ENCODE peak calls at places on chromosome 15, in nine cellular contexts. B is GM23248, O is neuronal stem cell, K is neural progenitor cell, T is cardiac muscle cell, P is psoas muscle, Z is right atrium auricular region, E is MM.1S, Q is H7. X is an unnamed sample.

GRCh38 chr15:48954538-48954937 is 9.2 kb downstream of the SHC4 start:
- DNase-seq in B (peak; percentile 72), O (no peak), K (peak; percentile 9), T (no peak), P (no peak), Z (no peak), E (no peak), Q (no peak), X (peak; percentile 82)

GRCh38 chr15:65512807-65513416 is 4.6 kb downstream of the DPP8 start:
- DNase-seq in B (peak; percentile 75), O (no peak), K (no peak), T (no peak), P (peak; percentile 66), Z (peak; percentile 77), E (no peak), Q (no peak), X (no peak)

GRCh38 chr15:78739996-78740903 is 71.0 kb downstream of the ADAMTS7 start:
- DNase-seq in B (peak; percentile 74), O (peak; percentile 51), K (peak; percentile 84), T (peak; percentile 86), P (peak; percentile 80), Z (peak; percentile 55), E (peak; percentile 62), Q (peak; percentile 81), X (no peak)

GRCh38 chr15:60237411-60237810 is 160.4 kb downstream of the ANXA2 start:
- DNase-seq in B (no peak), O (no peak), K (no peak), T (no peak), P (no peak), Z (no peak), E (no peak), Q (no peak), X (no peak)

GRCh38 chr15:91141102-91141501 is 41.0 kb downstream of the SV2B start:
- DNase-seq in B (no peak), O (no peak), K (no peak), T (no peak), P (no peak), Z (no peak), E (no peak), Q (no peak), X (no peak)

GRCh38 chr15:37880835-37881153 is 53.6 kb upstream of the TMCO5A start:
- DNase-seq in B (no peak), O (no peak), K (no peak), T (no peak), P (no peak), Z (no peak), E (no peak), Q (no peak), X (no peak)

GRCh38 chr15:29636140-29636539 is 186.1 kb downstream of the TJP1 start:
- DNase-seq in B (no peak), O (no peak), K (no peak), T (no peak), P (no peak), Z (no peak), E (no peak), Q (no peak), X (no peak)

GRCh38 chr15:66153549-66154415 is 99.8 kb downstream of the MEGF11 start:
- DNase-seq in B (no peak), O (no peak), K (no peak), T (no peak), P (no peak), Z (no peak), E (no peak), Q (no peak), X (no peak)

GRCh38 chr15:49424954-49425353 is 1.9 kb downstream of the FGF7 start:
- DNase-seq in B (peak; percentile 58), O (no peak), K (no peak), T (no peak), P (no peak), Z (no peak), E (no peak), Q (no peak), X (no peak)

GRCh38 chr15:70356062-70356860 is 258.5 kb upstream of the TLE3 start:
- DNase-seq in B (no peak), O (no peak), K (no peak), T (no peak), P (no peak), Z (peak; percentile 42), E (no peak), Q (no peak), X (no peak)

GRCh38 chr15:91651251-91651650 is 202.3 kb upstream of the SLCO3A1 start:
- DNase-seq in B (no peak), O (no peak), K (no peak), T (no peak), P (no peak), Z (no peak), E (no peak), Q (no peak), X (no peak)

GRCh38 chr15:48833526-48833925 is 22.7 kb upstream of the CEP152 start:
- DNase-seq in B (no peak), O (no peak), K (no peak), T (no peak), P (no peak), Z (no peak), E (no peak), Q (no peak), X (no peak)

GRCh38 chr15:71043373-71043772 is 71.9 kb upstream of the THSD4 start:
- DNase-seq in B (peak; percentile 76), O (no peak), K (no peak), T (no peak), P (no peak), Z (no peak), E (no peak), Q (no peak), X (no peak)

GRCh38 chr15:91872356-91873132 is 19.0 kb downstream of the SLCO3A1 start:
- DNase-seq in B (no peak), O (no peak), K (no peak), T (no peak), P (no peak), Z (no peak), E (no peak), Q (no peak), X (no peak)

GRCh38 chr15:88877415-88877814 is 17.9 kb downstream of the HAPLN3 start:
- DNase-seq in B (no peak), O (no peak), K (no peak), T (no peak), P (no peak), Z (no peak), E (no peak), Q (no peak), X (no peak)

GRCh38 chr15:88880944-88881740 is 14.2 kb downstream of the HAPLN3 start:
- DNase-seq in B (no peak), O (no peak), K (no peak), T (no peak), P (no peak), Z (no peak), E (no peak), Q (no peak), X (no peak)

GRCh38 chr15:88874275-88874674 is 21.1 kb downstream of the HAPLN3 start:
- DNase-seq in B (no peak), O (no peak), K (no peak), T (no peak), P (no peak), Z (no peak), E (no peak), Q (no peak), X (no peak)

GRCh38 chr15:88878720-88879184 is 16.6 kb downstream of the HAPLN3 start:
- DNase-seq in B (peak; percentile 70), O (peak; percentile 27), K (peak; percentile 82), T (peak; percentile 68), P (peak; percentile 71), Z (no peak), E (peak; percentile 67), Q (peak; percentile 95), X (peak; percentile 37)

GRCh38 chr15:88877906-88878305 is 17.4 kb downstream of the HAPLN3 start:
- DNase-seq in B (no peak), O (no peak), K (no peak), T (no peak), P (no peak), Z (no peak), E (no peak), Q (no peak), X (no peak)
- H3K36me3 ChIP-seq in B (no peaks in the 10 kb centered on the region), O (no peaks in the 10 kb centered on the region), K (no peaks in the 10 kb centered on the region), T (no peaks in the 10 kb centered on the region), P (peaks cover 13% of the 10 kb centered on the region), Z (no peaks in the 10 kb centered on the region), E (no peaks in the 10 kb centered on the region), Q (no peaks in the 10 kb centered on the region), X (no peaks in the 10 kb centered on the region)

GRCh38 chr15:74625693-74626092 is 10.1 kb downstream of the CLK3 start:
- DNase-seq in B (no peak), O (no peak), K (no peak), T (no peak), P (no peak), Z (no peak), E (no peak), Q (no peak), X (no peak)
- H3K36me3 ChIP-seq in B (peaks cover 46% of the 10 kb centered on the region), O (peaks cover 100% of the 10 kb centered on the region), K (no peaks in the 10 kb centered on the region), T (peaks cover 92% of the 10 kb centered on the region), P (peaks cover 100% of the 10 kb centered on the region), Z (peaks cover 98% of the 10 kb centered on the region), E (peaks cover 33% of the 10 kb centered on the region), Q (peaks cover 73% of the 10 kb centered on the region), X (peaks cover 98% of the 10 kb centered on the region)

GRCh38 chr15:81298606-81299005 is 25.3 kb downstream of the STARD5 start:
- DNase-seq in B (no peak), O (no peak), K (no peak), T (no peak), P (no peak), Z (no peak), E (no peak), Q (no peak), X (no peak)
- H3K36me3 ChIP-seq in B (no peaks in the 10 kb centered on the region), O (no peaks in the 10 kb centered on the region), K (no peaks in the 10 kb centered on the region), T (no peaks in the 10 kb centered on the region), P (no peaks in the 10 kb centered on the region), Z (no peaks in the 10 kb centered on the region), E (peaks cover 2% of the 10 kb centered on the region), Q (no peaks in the 10 kb centered on the region), X (no peaks in the 10 kb centered on the region)

GRCh38 chr15:52551762-52552161 is 17.1 kb downstream of the ARPP19 start:
- DNase-seq in B (no peak), O (no peak), K (no peak), T (no peak), P (peak; percentile 34), Z (no peak), E (no peak), Q (no peak), X (no peak)
- H3K36me3 ChIP-seq in B (peaks cover 59% of the 10 kb centered on the region), O (peaks cover 98% of the 10 kb centered on the region), K (peaks cover 50% of the 10 kb centered on the region), T (peaks cover 36% of the 10 kb centered on the region), P (peaks cover 85% of the 10 kb centered on the region), Z (peaks cover 31% of the 10 kb centered on the region), E (peaks cover 20% of the 10 kb centered on the region), Q (peaks cover 17% of the 10 kb centered on the region), X (peaks cover 77% of the 10 kb centered on the region)

DNA sequence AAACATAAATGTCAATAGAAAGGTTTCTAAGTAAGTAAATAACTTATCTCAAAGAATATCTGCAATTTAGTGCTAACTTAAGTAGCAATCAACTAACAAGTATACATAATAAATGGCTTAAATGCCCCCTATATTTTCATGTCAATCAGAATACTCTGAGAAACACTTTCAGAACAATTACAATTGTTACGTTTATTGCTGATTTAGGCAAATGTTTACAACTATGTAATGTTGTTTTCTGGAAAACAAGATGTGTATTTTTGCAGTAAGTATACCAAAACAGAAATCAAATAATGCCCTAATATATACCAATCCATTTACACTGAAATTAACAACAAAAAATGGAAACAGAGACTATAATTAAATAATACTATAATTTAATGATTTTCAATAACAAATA is 13.2 kb downstream of the TUBGCP5 start:
- DNase-seq in B (no peak), O (no peak), K (no peak), T (no peak), P (no peak), Z (no peak), E (no peak), Q (no peak), X (no peak)
- H3K36me3 ChIP-seq in B (peaks cover 73% of the 10 kb centered on the region), O (peaks cover 99% of the 10 kb centered on the region), K (peaks cover 28% of the 10 kb centered on the region), T (peaks cover 78% of the 10 kb centered on the region), P (peaks cover 100% of the 10 kb centered on the region), Z (peaks cover 91% of the 10 kb centered on the region), E (peaks cover 2% of the 10 kb centered on the region), Q (peaks cover 8% of the 10 kb centered on the region), X (peaks cover 92% of the 10 kb centered on the region)

GRCh38 chr15:73474785-73475184 is 31.8 kb downstream of the REC114 start:
- DNase-seq in B (no peak), O (no peak), K (no peak), T (no peak), P (no peak), Z (no peak), E (no peak), Q (no peak), X (no peak)
- H3K36me3 ChIP-seq in B (no peaks in the 10 kb centered on the region), O (no peaks in the 10 kb centered on the region), K (no peaks in the 10 kb centered on the region), T (no peaks in the 10 kb centered on the region), P (no peaks in the 10 kb centered on the region), Z (no peaks in the 10 kb centered on the region), E (no peaks in the 10 kb centered on the region), Q (no peaks in the 10 kb centered on the region), X (no peaks in the 10 kb centered on the region)

X was measured in SJSA1.